ENCODE peak calls at places on chromosomes 11 and 22, in four cellular contexts. X is HFF-Myc, D is cardiac fibroblast, T is AG10803. U is an unnamed sample.

GRCh38 chr22:36391648-36392047 is 3.9 kb upstream of the MYH9 start:
- DNase-seq in X (no peak), D (no peak), T (no peak), U (no peak)

GRCh38 chr22:43561421-43562178 is 149.8 kb downstream of the MPPED1 start:
- DNase-seq in D (no peak), X (no peak), T (no peak), U (no peak)

GRCh38 chr11:23079382-23079813 is 219.1 kb upstream of the CCDC179 start:
- DNase-seq in D (peak), T (peak), X (peak), U (no peak)

GRCh38 chr11:95924414-95924760 is 480 bp upstream of the MTMR2 start:
- DNase-seq in T (peak), X (no peak), D (peak), U (no peak)

GRCh38 chr11:76574406-76574805 is 96.1 kb downstream of the LRRC32 start:
- DNase-seq in D (no peak), T (peak), X (no peak), U (no peak)

GRCh38 chr11:33290319-33290718 is 33.1 kb downstream of the HIPK3 start:
- DNase-seq in D (no peak), X (no peak), T (no peak), U (no peak)

GRCh38 chr11:15123849-15124248 is 9.1 kb downstream of the INSC start:
- DNase-seq in X (no peak), T (peak), D (peak), U (peak)

GRCh38 chr22:27748355-27749168 is 53.0 kb downstream of the MN1 start:
- DNase-seq in D (peak), X (no peak), T (peak), U (no peak)

GRCh38 chr11:16001899-16002426 is 354.4 kb downstream of the SOX6 start:
- DNase-seq in T (peak), D (peak), X (peak), U (peak)

GRCh38 chr22:30890689-30891442 is 77.7 kb downstream of the MORC2 start:
- DNase-seq in X (peak), D (peak), T (peak), U (no peak)

GRCh38 chr11:125261471-125262087 is 97.0 kb downstream of the PKNOX2 start:
- DNase-seq in T (no peak), X (no peak), D (no peak), U (no peak)

GRCh38 chr11:84384637-84385227 is 1098.6 kb upstream of the CCDC90B start:
- DNase-seq in X (peak), T (peak), D (peak), U (peak)

GRCh38 chr22:25622011-25622410 is 57.5 kb downstream of the GRK3 start:
- DNase-seq in T (peak), D (no peak), X (no peak), U (no peak)

GRCh38 chr11:11396290-11397042 is 43.4 kb upstream of the CSNK2A3 start:
- DNase-seq in X (peak), D (peak), T (peak), U (peak)

GRCh38 chr11:115197433-115197832 is 306.8 kb downstream of the CADM1 start:
- DNase-seq in D (no peak), X (no peak), T (no peak), U (peak)

GRCh38 chr11:117664897-117665296 is 132.1 kb downstream of the DSCAML1 start:
- DNase-seq in D (no peak), T (no peak), X (no peak), U (no peak)

GRCh38 chr11:123206671-123207421 is 11.8 kb upstream of the CLMP start:
- DNase-seq in X (no peak), D (no peak), T (no peak), U (no peak)

GRCh38 chr22:22103078-22103593 is 120.5 kb upstream of the TOP3B start:
- DNase-seq in T (no peak), X (no peak), D (peak), U (no peak)

GRCh38 chr11:7524831-7525230 is 11.0 kb downstream of the PPFIBP2 start:
- DNase-seq in X (no peak), D (no peak), T (no peak), U (peak)

GRCh38 chr11:14029415-14029814 is 66.9 kb downstream of the SPON1 start:
- DNase-seq in X (no peak), D (no peak), T (no peak), U (no peak)

GRCh38 chr11:45899448-45900174 is 7.5 kb downstream of the FREY1 start:
- DNase-seq in D (peak), X (peak), T (peak), U (peak)

GRCh38 chr11:77524539-77524938 is 50.6 kb upstream of the PAK1 start:
- DNase-seq in D (no peak), X (no peak), T (no peak), U (no peak)

GRCh38 chr22:40176921-40177737 is 596 bp upstream of the TNRC6B start:
- DNase-seq in X (no peak), T (peak), D (peak), U (no peak)

GRCh38 chr11:20909995-20910726 is 240.8 kb downstream of the NELL1 start:
- DNase-seq in X (no peak), D (no peak), T (no peak), U (no peak)

GRCh38 chr11:85123752-85124231 is 503.4 kb downstream of the DLG2 start:
- DNase-seq in T (no peak), X (no peak), D (no peak), U (no peak)

GRCh38 chr11:114086394-114086793 is 26.9 kb downstream of the ZBTB16 start:
- DNase-seq in T (no peak), D (no peak), X (no peak), U (no peak)

GRCh38 chr11:101456812-101457211 is 127.0 kb downstream of the TRPC6 start:
- DNase-seq in T (peak), D (peak), X (no peak), U (no peak)

GRCh38 chr22:40487663-40488249 is 117.4 kb downstream of the SGSM3 start:
- DNase-seq in T (peak), X (no peak), D (peak), U (no peak)

DNA sequence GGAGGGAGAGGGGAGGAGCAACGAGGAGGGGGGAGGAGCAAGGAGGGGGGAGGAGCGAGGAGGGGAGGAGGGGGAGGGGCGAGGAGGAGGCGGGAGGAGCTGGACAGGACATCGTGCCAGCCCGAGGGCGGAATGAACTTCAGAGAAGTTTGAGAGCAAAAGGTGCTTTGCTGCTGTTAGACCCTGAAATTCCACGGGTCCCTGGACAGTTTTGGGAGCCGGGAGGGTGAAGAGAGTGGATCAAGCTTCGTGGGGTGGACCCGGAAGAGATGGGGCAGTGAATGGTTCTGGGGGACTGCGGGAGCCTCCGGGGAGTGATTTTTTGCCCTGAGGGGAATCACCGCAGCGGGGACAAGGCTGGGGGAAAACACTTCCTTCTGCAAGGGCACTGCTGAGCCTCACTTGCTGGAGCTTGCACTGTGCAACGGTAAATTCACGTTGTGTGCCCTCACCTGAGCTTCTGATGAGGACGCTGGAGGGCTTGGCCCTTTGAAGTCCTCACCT is 10.7 kb upstream of the NLRP6 start:
- DNase-seq in T (peak), X (no peak), D (no peak), U (no peak)
- H3K4me3 ChIP-seq in T (peak), X (no peak), D (no peak), U (no peak)

GRCh38 chr22:49555526-49555925 is 272.1 kb downstream of the BRD1 start:
- DNase-seq in X (no peak), T (no peak), D (no peak), U (no peak)
- TF ChIP-seq CTCF in X (no peak), T (no peak), D (no peak), U (no peak)

GRCh38 chr11:110453684-110454354 is 24.1 kb downstream of the FDX1 start:
- DNase-seq in T (no peak), D (no peak), X (no peak), U (no peak)
- H3K4me3 ChIP-seq in T (no peak), D (no peak), X (no peak), U (no peak)

DNA sequence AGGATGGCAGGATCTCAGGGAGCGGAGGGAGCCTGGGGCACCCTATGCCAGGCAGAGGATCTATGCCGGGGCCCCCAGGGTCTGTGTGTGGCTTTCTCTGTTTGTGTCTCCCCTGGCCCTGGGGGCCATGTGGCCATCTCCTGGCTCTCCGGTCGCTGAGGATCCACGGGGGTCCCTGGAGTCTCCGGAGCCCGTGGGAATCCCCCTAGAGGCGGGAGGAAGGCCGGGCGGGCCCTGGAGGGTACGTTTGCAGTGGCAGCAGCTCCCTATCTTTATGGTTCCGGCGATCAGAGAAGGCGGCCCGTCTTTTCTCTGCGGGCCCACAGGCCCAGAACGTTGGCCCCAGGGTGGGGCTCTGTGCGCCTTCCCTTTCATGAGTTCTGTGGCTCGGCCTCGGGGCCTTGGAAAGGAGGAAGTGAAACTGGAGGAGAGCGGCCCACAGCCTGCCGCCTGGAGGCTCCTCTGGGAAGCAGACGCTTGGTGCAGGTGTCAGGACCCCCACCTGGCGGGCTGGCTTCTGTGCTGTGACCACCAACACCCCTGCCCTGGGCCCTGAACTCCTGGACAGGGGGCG is 82.1 kb downstream of the KCNQ1 start:
- DNase-seq in X (no peak), T (no peak), D (no peak), U (no peak)
- TF ChIP-seq CTCF in X (no peak), T (no peak), D (peak), U (no peak)

GRCh38 chr11:119066481-119066880 is 1.1 kb upstream of the VPS11 start:
- DNase-seq in X (no peak), T (no peak), D (no peak), U (no peak)
- H3K4me3 ChIP-seq in X (peak), T (peak), D (peak), U (peak)

DNA sequence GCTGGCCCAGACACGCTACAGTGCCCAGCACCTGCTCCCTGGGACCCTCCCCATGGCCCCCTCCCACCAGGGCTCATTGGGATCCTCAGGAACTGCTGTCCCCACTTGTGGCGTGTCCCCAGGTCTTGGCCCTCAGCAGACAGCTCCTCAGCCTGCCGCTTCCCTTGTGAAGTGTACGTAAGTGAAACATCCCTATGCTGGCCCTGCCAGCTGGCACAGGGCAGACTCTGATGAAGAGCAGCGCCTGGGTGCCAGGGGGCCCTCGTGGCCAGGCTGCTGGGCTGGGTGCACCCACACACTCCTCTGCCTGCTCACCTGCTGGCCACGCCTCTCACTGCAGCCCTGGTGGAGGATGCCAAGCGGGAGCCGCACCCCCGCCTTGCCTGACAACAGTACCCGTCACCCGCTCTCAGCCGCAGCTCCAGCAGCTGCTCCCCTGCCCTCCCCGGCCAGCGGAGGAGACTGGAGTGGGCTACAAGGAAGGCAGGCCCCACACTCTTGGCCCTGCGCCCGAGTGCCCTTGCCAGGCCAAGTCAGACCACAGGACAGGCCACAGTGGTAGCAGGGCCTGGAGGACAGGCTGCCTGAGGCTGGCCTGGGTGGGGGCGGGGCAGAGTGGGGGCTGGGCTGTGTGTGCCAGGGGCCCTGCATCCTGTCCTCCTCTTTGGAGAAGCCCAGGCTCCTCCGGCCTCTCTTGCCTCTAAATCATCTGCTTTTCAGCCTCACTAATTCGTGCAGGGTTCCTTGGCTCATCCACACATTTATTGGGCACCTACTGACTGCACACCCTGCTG is 39.5 kb downstream of the IGF2 start:
- DNase-seq in T (no peak), X (no peak), D (no peak), U (no peak)
- TF ChIP-seq CTCF in T (no peak), X (no peak), D (no peak), U (peak)

DNA sequence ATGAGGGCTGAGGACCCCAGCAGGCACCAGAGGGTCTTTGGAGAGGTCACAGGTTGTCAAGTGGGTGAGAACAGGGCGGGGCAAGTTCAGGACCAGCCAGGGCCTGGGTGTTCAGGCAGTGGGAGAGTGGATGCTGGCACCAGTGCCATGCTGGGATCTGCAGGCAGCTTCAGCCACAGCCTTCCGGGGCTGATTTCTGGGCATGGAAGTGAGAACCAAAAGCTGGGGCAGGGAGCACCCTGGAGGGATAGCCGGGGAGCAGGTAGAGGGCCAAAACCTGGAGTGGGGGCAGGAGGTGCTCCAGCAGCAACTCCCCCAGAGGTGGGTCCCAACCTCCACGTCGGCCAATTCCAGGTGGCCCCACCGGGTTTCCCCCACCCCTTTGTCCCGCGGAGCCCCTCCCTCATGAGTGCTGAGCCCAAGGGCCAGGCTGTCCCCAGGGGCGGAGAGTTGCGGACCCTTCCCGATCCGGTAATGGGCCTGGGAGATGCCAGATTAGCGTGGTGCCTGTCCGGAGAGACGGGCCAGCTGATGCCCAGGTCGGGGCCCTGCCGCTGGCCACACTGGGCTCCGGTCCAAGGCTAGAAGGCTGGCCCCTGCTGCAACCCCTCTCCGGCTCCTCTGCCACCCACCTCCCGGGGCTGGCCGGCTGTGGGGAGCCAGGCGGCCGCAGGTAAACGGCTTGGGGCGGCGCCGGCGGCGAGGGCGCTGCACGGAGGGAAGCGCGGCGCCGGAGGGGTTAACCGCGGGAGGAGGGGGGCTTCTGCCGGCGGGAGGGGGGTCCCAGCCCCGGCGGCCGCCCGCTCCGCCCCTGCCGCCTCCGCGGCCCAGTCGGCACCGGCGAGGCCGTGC is at the start of gene KCNK4:
- DNase-seq in X (no peak), D (no peak), T (no peak), U (no peak)
- H3K4me3 ChIP-seq in X (peak), D (peak), T (no peak), U (no peak)

U was measured in kidney epithelial cell.